ENCODE peak calls at places on chromosomes 3 and 15, in seven cellular contexts. T is astrocyte of the spinal cord, S is neuronal stem cell, V is GM12865, Y is esophagus squamous epithelium, M is ovary, L is left ventricle myocardium inferior. Z is an unnamed sample.

GRCh38 chr3:62873672-62874397 is 1.4 kb downstream of the CADPS start:
- DNase-seq in L (peak), Y (no peak), T (no peak), M (peak), V (peak), S (peak), Z (no peak)

GRCh38 chr3:134993011-134993410 is 198.0 kb downstream of the EPHB1 start:
- DNase-seq in M (no peak), S (no peak), V (no peak), Y (no peak), T (no peak), L (no peak), Z (no peak)

GRCh38 chr3:177833392-177833791 is 636.1 kb upstream of the TBL1XR1 start:
- DNase-seq in V (no peak), T (no peak), Y (no peak), L (no peak), M (no peak), S (no peak), Z (no peak)

GRCh38 chr3:122926811-122927210 is 100.8 kb downstream of the SEMA5B start:
- DNase-seq in T (no peak), S (no peak), Y (no peak), V (no peak), L (no peak), M (no peak), Z (no peak)

GRCh38 chr3:106256249-106256957 is 387.6 kb upstream of the CBLB start:
- DNase-seq in Y (no peak), V (peak), S (no peak), M (no peak), L (no peak), T (no peak), Z (no peak)

GRCh38 chr3:126528800-126529541 is 5.0 kb downstream of the CHST13 start:
- DNase-seq in S (no peak), L (peak), V (no peak), Y (no peak), M (no peak), T (no peak), Z (peak)

GRCh38 chr3:147120029-147120428 is 286.3 kb downstream of the ZIC4 start:
- DNase-seq in S (no peak), T (peak), M (no peak), V (no peak), L (no peak), Y (no peak), Z (no peak)

GRCh38 chr3:51944541-51945021 is 2.4 kb downstream of the PARP3 start:
- DNase-seq in L (no peak), T (no peak), Y (no peak), M (no peak), V (no peak), S (no peak), Z (no peak)

GRCh38 chr15:63041982-63042878 is at the start of gene TPM1:
- DNase-seq in V (no peak), S (peak), M (peak), T (peak), L (peak), Y (no peak), Z (peak)

GRCh38 chr3:42012378-42012934 is 50.6 kb upstream of the ULK4 start:
- DNase-seq in Y (no peak), S (no peak), M (no peak), T (no peak), L (no peak), V (no peak), Z (no peak)

GRCh38 chr15:92277776-92278175 is 115.9 kb upstream of the ST8SIA2 start:
- DNase-seq in T (peak), M (no peak), L (no peak), Y (no peak), V (peak), S (no peak), Z (peak)

DNA sequence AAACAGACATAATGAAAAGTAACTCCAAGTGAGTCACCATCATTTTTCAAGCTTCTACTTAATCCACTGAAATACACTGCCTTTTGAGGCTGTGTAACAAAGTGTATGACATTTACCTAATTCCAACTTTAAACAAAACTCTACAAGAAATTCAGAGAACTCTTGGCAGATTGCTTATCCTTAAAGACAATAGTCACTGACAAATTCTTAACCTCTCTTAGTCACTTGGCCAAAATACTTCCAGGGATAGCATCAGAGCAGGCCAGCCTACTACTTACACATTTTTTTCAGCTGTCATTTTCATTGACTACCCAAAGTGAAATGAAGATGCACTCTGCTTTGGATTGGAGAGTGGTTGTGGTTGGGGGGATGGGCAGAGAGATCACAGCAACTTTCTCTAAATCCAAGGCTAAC is 3.6 kb downstream of the WWTR1 start:
- DNase-seq in T (peak), V (peak), Y (no peak), M (no peak), L (no peak), S (no peak), Z (no peak)
- H3K4me3 ChIP-seq in T (peak), V (no peak), Y (peak), M (peak), L (peak), S (no peak), Z (peak)

GRCh38 chr3:138184994-138185393 is 2.1 kb upstream of the ARMC8 start:
- DNase-seq in M (no peak), T (no peak), Y (no peak), S (no peak), L (no peak), V (no peak), Z (no peak)
- H3K4me3 ChIP-seq in M (no peak), T (no peak), Y (no peak), S (no peak), L (no peak), V (no peak), Z (no peak)

DNA sequence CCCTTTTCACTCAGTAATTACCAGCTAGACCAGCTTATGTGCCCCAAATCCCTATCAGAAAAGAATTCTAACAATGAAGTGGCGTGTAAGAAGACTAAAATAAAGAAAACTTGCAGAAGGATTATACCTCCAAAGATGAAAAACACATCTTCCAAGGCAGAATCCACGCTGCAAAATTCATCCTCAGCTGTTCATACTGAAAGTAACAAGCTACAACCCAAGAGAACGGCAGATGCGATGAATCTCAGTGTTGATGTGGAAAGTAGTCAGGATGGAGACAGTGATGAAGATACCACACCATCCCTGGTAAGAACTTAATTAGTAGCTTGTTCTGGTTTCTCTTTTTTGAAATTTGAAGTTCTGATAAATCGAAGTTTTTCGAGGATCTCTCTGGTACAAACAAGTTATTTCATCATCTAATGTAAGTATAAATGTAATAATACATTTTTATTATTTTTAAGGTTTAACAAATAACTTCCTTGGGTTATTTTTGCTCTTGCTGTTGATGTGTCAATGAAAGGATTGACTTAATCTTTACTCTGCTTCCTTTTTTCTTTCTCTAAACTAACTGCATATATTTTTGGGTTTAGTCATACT is 1.4 kb downstream of the WDR76 start:
- DNase-seq in L (no peak), T (no peak), Y (no peak), V (peak), M (no peak), S (no peak), Z (no peak)
- H3K4me3 ChIP-seq in L (peak), T (no peak), Y (peak), V (peak), M (no peak), S (no peak), Z (no peak)

GRCh38 chr15:73753250-73754130 is at the start of gene INSYN1:
- DNase-seq in M (peak), Y (no peak), T (peak), L (peak), S (no peak), V (no peak), Z (no peak)

GRCh38 chr15:73754461-73754860 is 1.3 kb upstream of the INSYN1 start:
- DNase-seq in M (no peak), S (no peak), Y (no peak), T (no peak), L (no peak), V (no peak), Z (no peak)

GRCh38 chr15:73751481-73751880 is 1.7 kb downstream of the INSYN1 start:
- DNase-seq in M (no peak), Y (no peak), L (no peak), T (no peak), S (no peak), V (no peak), Z (no peak)

GRCh38 chr15:73751896-73752816 is 995 bp downstream of the INSYN1 start:
- DNase-seq in S (no peak), Y (no peak), M (no peak), L (no peak), V (no peak), T (no peak), Z (no peak)

DNA sequence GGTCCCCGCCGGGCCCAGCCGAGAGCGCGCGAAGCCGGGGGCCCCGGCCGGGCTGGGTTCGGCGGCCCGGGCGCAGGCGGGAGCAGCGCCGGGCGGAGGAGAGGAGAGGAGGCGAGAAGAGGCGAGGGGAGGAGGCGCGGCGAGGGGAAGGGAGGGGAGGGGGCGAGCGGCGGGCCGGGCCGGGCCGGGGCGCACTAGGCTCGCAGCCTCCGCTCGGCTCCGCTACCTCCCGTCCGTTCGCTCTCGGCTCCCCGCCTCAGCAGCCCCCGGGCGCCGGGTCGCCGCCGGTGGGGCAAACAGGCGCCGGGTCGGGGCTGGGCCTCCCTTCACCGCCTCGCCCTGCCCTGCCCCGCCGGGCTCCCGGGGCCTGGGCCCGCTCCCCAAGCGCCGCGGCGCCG is 335 bp downstream of the INSYN1 start:
- DNase-seq in T (no peak), S (no peak), M (no peak), Y (no peak), L (no peak), V (no peak), Z (no peak)
- H3K4me3 ChIP-seq in T (peak), S (peak), M (peak), Y (peak), L (peak), V (no peak), Z (peak)

DNA sequence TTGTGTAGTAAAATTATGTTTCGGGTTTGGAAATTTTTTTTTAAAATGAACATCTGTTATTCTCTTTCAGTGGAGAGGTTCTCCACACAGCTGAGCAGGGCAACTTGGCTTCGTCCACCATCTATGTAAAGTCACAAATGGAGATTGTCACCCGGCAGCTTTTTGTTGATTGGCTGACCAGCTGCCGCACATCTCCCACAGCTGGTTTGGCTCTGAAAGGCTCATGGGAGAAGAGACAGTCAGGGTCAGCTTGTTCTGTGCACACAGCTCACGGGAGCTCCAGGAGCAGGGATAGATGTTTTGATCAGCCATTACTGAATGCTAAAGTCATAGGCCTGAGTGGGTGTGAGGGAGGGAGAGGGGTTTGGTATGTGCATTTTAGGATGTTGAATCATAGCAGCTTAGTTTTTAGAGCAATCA is 12.9 kb upstream of the CCDC80 start:
- DNase-seq in T (peak), Y (no peak), S (no peak), M (peak), V (no peak), L (peak), Z (peak)
- H3K4me3 ChIP-seq in T (no peak), Y (no peak), S (no peak), M (no peak), V (no peak), L (no peak), Z (no peak)

GRCh38 chr3:30628188-30628930 is 22.0 kb downstream of the TGFBR2 start:
- DNase-seq in L (no peak), S (no peak), Y (no peak), M (no peak), T (no peak), V (no peak), Z (no peak)

GRCh38 chr3:30625541-30626438 is 19.4 kb downstream of the TGFBR2 start:
- DNase-seq in S (no peak), M (no peak), Y (no peak), T (peak), L (no peak), V (no peak), Z (peak)

GRCh38 chr3:30628931-30629590 is 22.7 kb downstream of the TGFBR2 start:
- DNase-seq in L (no peak), Y (no peak), V (no peak), S (no peak), T (no peak), M (no peak), Z (no peak)

GRCh38 chr3:30629736-30630135 is 23.3 kb downstream of the TGFBR2 start:
- DNase-seq in T (no peak), M (no peak), L (no peak), Y (no peak), S (no peak), V (no peak), Z (no peak)

GRCh38 chr3:30626443-30627181 is 20.2 kb downstream of the TGFBR2 start:
- DNase-seq in T (peak), M (no peak), S (no peak), V (no peak), L (no peak), Y (no peak), Z (peak)
- H3K4me3 ChIP-seq in T (no peak), M (no peak), S (no peak), V (no peak), L (no peak), Y (peak), Z (no peak)

DNA sequence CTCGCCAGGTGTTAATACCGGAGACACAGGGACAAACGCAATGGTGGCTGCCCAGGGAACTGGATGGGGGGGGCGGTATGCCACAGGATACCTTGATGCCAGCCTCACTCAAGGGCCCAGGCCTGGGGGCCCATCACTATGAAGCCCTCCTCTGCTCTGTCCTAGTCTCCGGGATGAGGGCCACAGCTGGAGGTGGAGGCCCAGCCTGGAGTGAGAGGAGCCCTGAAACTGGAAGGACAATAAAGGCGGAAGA is 1.5 kb upstream of the CAMK2N2 start:
- DNase-seq in M (no peak), L (no peak), S (no peak), V (no peak), T (no peak), Y (no peak), Z (no peak)
- H3K4me3 ChIP-seq in M (no peak), L (peak), S (peak), V (no peak), T (no peak), Y (no peak), Z (no peak)

DNA sequence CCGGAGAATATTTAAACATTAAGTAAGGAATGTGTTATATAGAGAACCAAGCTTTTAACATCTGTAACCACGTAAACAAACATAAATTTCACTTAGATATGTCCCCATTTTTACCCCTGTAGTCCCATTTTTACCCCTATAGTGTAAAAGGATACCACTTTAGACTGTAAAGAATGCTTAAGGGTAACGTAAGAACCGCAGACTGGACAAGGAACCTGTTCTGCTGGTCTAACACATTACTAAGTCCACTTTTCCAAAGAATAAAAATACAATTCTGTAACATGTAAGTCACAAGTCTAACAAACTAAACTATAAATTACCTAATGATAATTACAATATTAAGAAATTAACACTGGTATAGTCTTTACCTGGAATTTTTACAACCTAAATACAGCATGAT is 2.9 kb downstream of the SLC12A6 start:
- DNase-seq in M (no peak), T (no peak), L (no peak), Y (no peak), S (no peak), V (no peak), Z (no peak)
- H3K4me3 ChIP-seq in M (no peak), T (no peak), L (peak), Y (peak), S (no peak), V (peak), Z (peak)